ENCODE peak calls at places on chromosomes 6 and 20, in five cellular contexts. P, H, E, A and X are unnamed samples.

GRCh38 chr6:144835322-144835721 is 550.2 kb downstream of the UTRN start:
- DNase-seq in P (no peak), H (no peak), E (no peak), A (no peak), X (no peak)

GRCh38 chr6:105748737-105749161 is 337.4 kb upstream of the PRDM1 start:
- DNase-seq in P (no peak), H (peak), E (peak), A (no peak), X (no peak)

GRCh38 chr6:88869263-88870023 is 94.0 kb downstream of the RNGTT start:
- DNase-seq in P (no peak), H (peak), E (no peak), A (no peak), X (no peak)

GRCh38 chr6:27176096-27176495 is 71.4 kb upstream of the PRSS16 start:
- DNase-seq in P (no peak), H (no peak), E (peak), A (no peak), X (no peak)

GRCh38 chr6:168130168-168130651 is 51.2 kb upstream of the FRMD1 start:
- DNase-seq in P (no peak), H (no peak), E (no peak), A (no peak), X (no peak)

GRCh38 chr20:40279390-40279789 is 409.6 kb downstream of the MAFB start:
- DNase-seq in P (no peak), H (peak), E (peak), A (no peak), X (peak)

GRCh38 chr6:136334853-136335252 is 45.2 kb upstream of the BCLAF1 start:
- DNase-seq in P (no peak), H (no peak), E (no peak), A (no peak), X (no peak)

GRCh38 chr6:100504786-100505737 is 40.3 kb upstream of the SIM1 start:
- DNase-seq in P (no peak), H (peak), E (peak), A (no peak), X (peak)

GRCh38 chr20:36045373-36045714 is 77.0 kb downstream of the CNBD2 start:
- DNase-seq in P (no peak), H (no peak), E (peak), A (no peak), X (no peak)

GRCh38 chr6:123901441-123901840 is 97.8 kb downstream of the NKAIN2 start:
- DNase-seq in P (no peak), H (no peak), E (no peak), A (no peak), X (no peak)

GRCh38 chr6:139452176-139452876 is 77.9 kb upstream of the CITED2 start:
- DNase-seq in P (no peak), H (peak), E (peak), A (no peak), X (peak)

GRCh38 chr6:50976907-50977306 is 158.2 kb downstream of the TFAP2B start:
- DNase-seq in P (no peak), H (no peak), E (no peak), A (no peak), X (no peak)

GRCh38 chr6:108492131-108492766 is 68.5 kb upstream of the FOXO3 start:
- DNase-seq in P (peak), H (peak), E (peak), A (no peak), X (peak)

GRCh38 chr6:126307859-126308258 is 32.1 kb upstream of the CENPW start:
- DNase-seq in P (peak), H (peak), E (peak), A (peak), X (peak)

GRCh38 chr6:31836676-31837611 is 9.4 kb downstream of the HSPA1B start:
- DNase-seq in P (no peak), H (peak), E (no peak), A (no peak), X (peak)

GRCh38 chr6:111874030-111874425 is 776 bp upstream of the FYN start:
- DNase-seq in P (peak), H (peak), E (peak), A (no peak), X (no peak)

GRCh38 chr6:45513331-45513730 is 135.6 kb upstream of the SUPT3H start:
- DNase-seq in P (no peak), H (no peak), E (no peak), A (no peak), X (no peak)

GRCh38 chr6:42727084-42727601 is 4.7 kb upstream of the PRPH2 start:
- DNase-seq in P (no peak), H (peak), E (no peak), A (peak), X (no peak)

GRCh38 chr6:12577124-12577845 is 139.3 kb upstream of the PHACTR1 start:
- DNase-seq in P (no peak), H (peak), E (peak), A (no peak), X (no peak)

GRCh38 chr6:41561386-41561785 is 15.2 kb downstream of the FOXP4 start:
- DNase-seq in P (no peak), H (no peak), E (no peak), A (no peak), X (no peak)

GRCh38 chr20:45091366-45091765 is 9.6 kb downstream of the KCNS1 start:
- DNase-seq in P (no peak), H (no peak), E (no peak), A (no peak), X (no peak)

GRCh38 chr20:56839791-56840190 is 210.7 kb downstream of the TFAP2C start:
- DNase-seq in P (no peak), H (no peak), E (no peak), A (no peak), X (no peak)

GRCh38 chr6:169073311-169073710 is 180.3 kb downstream of the THBS2 start:
- DNase-seq in P (no peak), H (peak), E (no peak), A (no peak), X (no peak)